ENCODE peak calls at places on chromosome 7, in ten cellular contexts. I, T, D, V, M, E, U, L, K and R are unnamed samples.

GRCh38 chr7:55563596-55564325 is 8.5 kb downstream of the VOPP1 start:
- DNase-seq in I (no peak), T (peak), D (no peak), V (no peak), M (peak), E (no peak), U (no peak), L (peak), K (no peak), R (no peak)

GRCh38 chr7:77703220-77703472 is 6.9 kb downstream of the RSBN1L start:
- DNase-seq in I (no peak), T (no peak), D (no peak), V (no peak), M (no peak), E (no peak), U (no peak), L (peak), K (no peak), R (no peak)

GRCh38 chr7:149225656-149226055 is 13.8 kb upstream of the ZNF212 start:
- DNase-seq in I (no peak), T (no peak), D (no peak), V (no peak), M (no peak), E (no peak), U (no peak), L (no peak), K (no peak), R (no peak)

GRCh38 chr7:34136698-34137097 is 231.4 kb downstream of the BMPER start:
- DNase-seq in I (no peak), T (no peak), D (no peak), V (no peak), M (no peak), E (no peak), U (no peak), L (no peak), K (no peak), R (no peak)

GRCh38 chr7:138477081-138477578 is 17.1 kb downstream of the TRIM24 start:
- DNase-seq in I (no peak), T (peak), D (no peak), V (no peak), M (no peak), E (no peak), U (no peak), L (no peak), K (no peak), R (no peak)

GRCh38 chr7:81299272-81299671 is 380.4 kb upstream of the SEMA3C start:
- DNase-seq in I (peak), T (peak), D (no peak), V (no peak), M (peak), E (peak), U (peak), L (no peak), K (peak), R (peak)

GRCh38 chr7:116316838-116317612 is 106.7 kb downstream of the TES start:
- DNase-seq in I (no peak), T (peak), D (no peak), V (peak), M (peak), E (peak), U (peak), L (no peak), K (peak), R (peak)

GRCh38 chr7:141342664-141343400 is 208.4 kb upstream of the AGK start:
- DNase-seq in I (no peak), T (peak), D (no peak), V (no peak), M (no peak), E (no peak), U (no peak), L (no peak), K (no peak), R (no peak)

GRCh38 chr7:2953099-2953498 is 90.6 kb downstream of the CARD11 start:
- DNase-seq in I (no peak), T (no peak), D (no peak), V (no peak), M (peak), E (peak), U (no peak), L (no peak), K (no peak), R (no peak)

GRCh38 chr7:152158801-152159587 is 133.5 kb downstream of the GALNT11 start:
- DNase-seq in I (no peak), T (no peak), D (no peak), V (no peak), M (no peak), E (no peak), U (no peak), L (no peak), K (no peak), R (no peak)

GRCh38 chr7:155992538-155992937 is 180.3 kb upstream of the SHH start:
- DNase-seq in I (no peak), T (no peak), D (no peak), V (no peak), M (no peak), E (no peak), U (no peak), L (no peak), K (no peak), R (no peak)

GRCh38 chr7:91181949-91182348 is 82.3 kb upstream of the FZD1 start:
- DNase-seq in I (no peak), T (peak), D (no peak), V (no peak), M (peak), E (peak), U (no peak), L (no peak), K (no peak), R (peak)

GRCh38 chr7:127189074-127189473 is 63.7 kb downstream of the GRM8 start:
- DNase-seq in I (no peak), T (peak), D (no peak), V (no peak), M (no peak), E (no peak), U (no peak), L (no peak), K (no peak), R (no peak)

GRCh38 chr7:128937647-128938523 is at the start of gene IRF5:
- DNase-seq in I (no peak), T (peak), D (no peak), V (peak), M (peak), E (no peak), U (peak), L (peak), K (peak), R (peak)

GRCh38 chr7:122827763-122828162 is 58.5 kb downstream of the CADPS2 start:
- DNase-seq in I (no peak), T (no peak), D (no peak), V (no peak), M (no peak), E (no peak), U (no peak), L (no peak), K (no peak), R (no peak)

GRCh38 chr7:48077438-48077837 is 11.6 kb upstream of the UPP1 start:
- DNase-seq in I (no peak), T (no peak), D (no peak), V (no peak), M (no peak), E (no peak), U (no peak), L (no peak), K (no peak), R (no peak)

GRCh38 chr7:102291056-102291915 is 4.6 kb downstream of the SH2B2 start:
- DNase-seq in I (no peak), T (no peak), D (peak), V (no peak), M (peak), E (no peak), U (no peak), L (no peak), K (no peak), R (peak)

GRCh38 chr7:48106906-48107659 is 18.0 kb downstream of the UPP1 start:
- DNase-seq in I (no peak), T (no peak), D (no peak), V (no peak), M (no peak), E (no peak), U (no peak), L (no peak), K (no peak), R (no peak)

GRCh38 chr7:140649566-140650205 is 9.1 kb upstream of the DENND2A start:
- DNase-seq in I (no peak), T (peak), D (no peak), V (no peak), M (peak), E (peak), U (no peak), L (no peak), K (no peak), R (peak)

GRCh38 chr7:44063547-44063893 is 1.8 kb downstream of the PGAM2 start:
- DNase-seq in I (no peak), T (no peak), D (no peak), V (peak), M (no peak), E (no peak), U (no peak), L (peak), K (no peak), R (no peak)
- TF ChIP-seq EZH2 in I (no peak), T (no peak), D (no peak), V (no peak), M (no peak), E (no peak), U (no peak), L (no peak), K (no peak), R (no peak)

GRCh38 chr7:5350174-5350463 is 67.4 kb downstream of the SLC29A4 start:
- DNase-seq in I (no peak), T (no peak), D (no peak), V (no peak), M (no peak), E (no peak), U (no peak), L (no peak), K (no peak), R (no peak)

GRCh38 chr7:5349437-5350173 is 66.9 kb downstream of the SLC29A4 start:
- DNase-seq in I (no peak), T (no peak), D (no peak), V (no peak), M (no peak), E (no peak), U (no peak), L (peak), K (no peak), R (no peak)

GRCh38 chr7:5350600-5351385 is 68.0 kb downstream of the SLC29A4 start:
- DNase-seq in I (no peak), T (no peak), D (no peak), V (peak), M (no peak), E (no peak), U (no peak), L (peak), K (no peak), R (no peak)

GRCh38 chr7:5352440-5353010 is 69.8 kb downstream of the SLC29A4 start:
- DNase-seq in I (no peak), T (no peak), D (no peak), V (no peak), M (no peak), E (no peak), U (no peak), L (no peak), K (no peak), R (no peak)

DNA sequence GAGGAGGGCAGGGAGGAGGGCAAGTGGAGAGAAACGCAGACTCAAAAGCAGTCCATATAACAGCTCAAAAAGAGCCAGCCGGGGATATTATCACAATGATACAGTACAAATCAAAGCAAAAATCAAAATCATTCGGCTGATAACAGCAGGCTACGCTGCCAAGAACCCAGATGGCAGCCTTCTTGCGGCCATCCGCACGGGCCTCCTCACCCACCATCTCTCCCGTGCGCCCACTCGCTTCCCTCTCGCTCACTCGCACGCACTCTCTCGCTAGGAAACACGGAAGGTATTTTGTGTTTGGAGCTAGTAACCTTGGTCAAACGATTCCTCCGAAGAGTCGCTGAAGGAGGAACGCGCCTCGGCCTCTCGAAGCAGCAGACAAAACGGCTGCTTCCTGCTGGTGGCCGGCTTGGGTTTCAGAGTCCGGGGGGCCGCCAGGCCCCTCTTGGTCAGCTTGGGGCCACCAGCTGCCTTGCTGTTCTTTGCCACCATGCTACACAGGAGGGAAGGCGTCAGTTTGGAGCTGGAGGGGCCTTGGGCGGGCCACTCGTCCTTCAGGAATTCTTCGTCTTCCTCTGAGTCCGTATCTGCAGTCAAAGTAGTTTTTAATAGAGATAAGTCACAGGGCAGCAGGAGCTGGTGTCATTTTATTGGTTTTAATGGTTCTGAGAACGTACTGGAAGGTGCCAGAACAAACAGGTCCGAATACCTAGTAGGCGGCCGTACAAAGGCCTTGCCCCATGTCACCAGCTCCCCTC is 68.9 kb downstream of the SLC29A4 start:
- DNase-seq in I (no peak), T (no peak), D (no peak), V (peak), M (no peak), E (no peak), U (no peak), L (peak), K (no peak), R (no peak)
- TF ChIP-seq EZH2 in I (no peak), T (no peak), D (no peak), V (no peak), M (no peak), E (no peak), U (no peak), L (no peak), K (no peak), R (no peak)

DNA sequence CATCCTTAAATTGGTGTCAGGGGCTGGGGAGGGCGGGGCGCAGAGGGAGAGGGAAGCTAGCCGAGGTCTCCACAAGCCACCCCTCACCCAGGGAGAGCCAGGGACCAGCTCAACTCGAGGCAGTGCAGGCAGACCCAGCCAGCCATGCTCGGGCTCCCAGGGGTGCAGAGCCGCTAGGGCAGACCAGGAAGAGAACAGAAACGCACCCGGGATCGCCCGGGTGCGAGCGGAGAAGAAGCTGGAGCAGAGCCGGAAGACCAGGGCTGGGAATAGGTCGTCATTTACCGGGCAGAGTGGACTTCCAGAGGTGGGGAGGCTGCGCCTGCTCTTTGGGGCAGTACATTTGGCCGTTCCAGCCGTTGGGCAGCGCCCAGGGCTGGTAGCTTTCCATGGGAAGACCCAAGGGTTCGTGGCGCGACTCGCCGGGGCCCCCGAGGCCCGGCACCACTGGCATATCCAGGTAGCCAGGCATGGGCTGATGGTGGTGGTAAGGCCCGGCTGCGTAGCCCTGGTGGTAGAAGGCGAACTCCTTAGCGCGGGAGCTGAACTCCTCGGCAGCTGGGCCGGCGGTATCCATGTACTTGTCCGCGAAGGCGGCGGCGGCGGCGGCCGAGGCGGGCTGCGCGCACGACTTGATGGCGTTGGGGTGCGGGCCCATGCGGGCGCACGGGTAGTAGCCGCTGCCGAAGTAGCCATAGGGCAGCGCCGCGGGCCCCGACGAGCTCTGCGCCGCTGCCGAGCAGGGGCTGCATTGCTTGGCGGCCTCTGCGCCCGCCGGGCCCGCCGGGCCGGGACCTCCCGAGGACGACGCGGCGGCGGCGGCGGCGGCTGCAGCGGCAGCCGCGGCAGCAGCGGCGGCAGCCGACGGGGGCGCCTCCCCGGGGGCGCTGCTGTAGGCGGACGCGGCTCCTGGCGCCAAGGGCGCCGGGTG is 755 bp downstream of the HOXA13 start:
- DNase-seq in I (no peak), T (peak), D (no peak), V (peak), M (peak), E (no peak), U (no peak), L (peak), K (no peak), R (peak)
- TF ChIP-seq EZH2 in I (peak), T (no peak), D (no peak), V (peak), M (peak), E (peak), U (peak), L (peak), K (no peak), R (no peak)

GRCh38 chr7:1646957-1647891 is 22.9 kb upstream of the ELFN1 start:
- DNase-seq in I (peak), T (no peak), D (no peak), V (no peak), M (no peak), E (peak), U (no peak), L (no peak), K (no peak), R (peak)
- TF ChIP-seq EZH2 in I (no peak), T (no peak), D (no peak), V (no peak), M (no peak), E (no peak), U (no peak), L (no peak), K (no peak), R (no peak)

DNA sequence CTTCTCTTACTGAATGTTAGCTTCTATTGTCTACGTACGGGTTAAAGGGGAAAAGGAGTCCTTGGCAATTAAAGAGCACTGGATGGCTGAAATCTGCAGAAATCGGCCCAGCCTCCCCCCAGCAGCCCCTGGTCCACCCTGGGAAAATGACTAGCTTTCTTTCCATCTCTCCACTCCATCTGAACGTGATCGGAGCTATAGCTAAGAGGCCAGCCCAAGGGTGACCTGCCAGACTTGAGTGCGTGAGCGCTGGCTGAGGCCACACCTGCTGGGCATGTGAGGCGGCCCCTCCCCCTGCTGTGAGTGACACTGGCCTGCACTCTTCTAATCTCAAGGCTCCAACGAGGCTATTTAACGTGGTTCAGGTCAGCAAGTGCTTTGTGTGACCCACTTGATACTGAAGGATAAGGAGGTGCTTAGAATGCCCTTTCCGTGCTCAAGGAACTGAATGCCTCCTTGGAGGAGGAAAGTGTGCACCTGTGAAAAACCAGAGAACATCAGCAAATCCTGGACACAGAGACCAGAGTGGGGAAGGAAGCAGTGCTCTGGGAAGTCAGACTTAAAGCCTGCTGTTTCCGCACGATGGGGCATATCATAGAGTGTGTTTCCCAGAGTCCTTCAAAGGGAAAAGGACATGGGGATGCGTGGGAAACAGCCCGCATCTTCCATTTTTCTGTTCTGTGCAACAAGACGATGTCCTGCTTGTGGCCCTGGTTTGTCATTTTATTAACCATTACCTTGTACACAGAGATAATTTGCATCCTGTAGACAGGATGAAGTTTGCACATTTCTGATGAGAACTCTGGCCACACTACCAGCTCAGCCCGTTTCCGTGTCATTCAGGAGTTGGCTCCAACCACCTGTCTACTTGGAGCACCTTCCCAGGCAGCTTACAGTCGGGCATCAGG is 12.5 kb upstream of the MNX1 start:
- DNase-seq in I (no peak), T (no peak), D (no peak), V (peak), M (no peak), E (no peak), U (peak), L (peak), K (no peak), R (no peak)
- TF ChIP-seq EZH2 in I (peak), T (no peak), D (peak), V (peak), M (no peak), E (peak), U (no peak), L (no peak), K (no peak), R (peak)

GRCh38 chr7:50795831-50796230 is 13.1 kb upstream of the GRB10 start:
- DNase-seq in I (no peak), T (peak), D (no peak), V (no peak), M (no peak), E (no peak), U (no peak), L (no peak), K (no peak), R (no peak)

GRCh38 chr7:50795253-50795652 is 12.6 kb upstream of the GRB10 start:
- DNase-seq in I (no peak), T (no peak), D (no peak), V (no peak), M (no peak), E (no peak), U (no peak), L (no peak), K (no peak), R (no peak)

GRCh38 chr7:50792342-50793114 is 9.8 kb upstream of the GRB10 start:
- DNase-seq in I (peak), T (peak), D (peak), V (peak), M (no peak), E (peak), U (peak), L (peak), K (no peak), R (peak)

GRCh38 chr7:50793115-50793946 is 10.6 kb upstream of the GRB10 start:
- DNase-seq in I (no peak), T (peak), D (peak), V (peak), M (no peak), E (peak), U (peak), L (peak), K (no peak), R (peak)

DNA sequence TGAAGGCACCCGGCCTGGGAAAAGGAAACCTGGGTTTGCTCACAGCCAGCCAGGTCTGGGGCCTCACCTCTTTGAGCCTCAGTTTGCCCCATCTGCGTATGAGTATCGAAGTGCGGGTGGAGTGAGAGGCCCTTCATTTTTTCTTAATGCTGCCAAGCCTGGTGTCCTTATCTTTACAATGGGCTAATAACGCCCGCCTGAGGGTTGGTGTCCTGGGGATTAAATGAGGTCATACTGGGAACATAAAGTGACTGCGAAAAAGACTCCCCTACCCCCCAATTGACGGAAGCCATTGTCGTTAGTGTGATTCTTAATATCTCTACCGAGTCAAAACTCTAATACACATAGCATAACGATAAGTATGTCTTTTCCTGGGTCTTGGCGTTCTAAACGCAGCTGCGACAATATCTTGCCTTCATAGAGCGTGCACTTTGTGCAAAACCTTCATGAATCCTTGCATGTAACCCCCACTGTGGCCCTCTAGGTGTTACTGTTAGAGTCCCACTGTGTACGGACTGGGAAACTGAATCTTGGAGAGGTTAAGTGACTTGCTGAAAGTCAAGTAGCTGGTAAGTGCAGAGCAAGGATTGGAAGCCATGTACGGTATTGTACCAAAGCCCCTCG is 11.4 kb upstream of the GRB10 start:
- DNase-seq in I (no peak), T (no peak), D (no peak), V (no peak), M (no peak), E (no peak), U (no peak), L (no peak), K (no peak), R (no peak)
- TF ChIP-seq EZH2 in I (no peak), T (no peak), D (no peak), V (peak), M (peak), E (no peak), U (no peak), L (no peak), K (no peak), R (no peak)